ENCODE peak calls at places on chromosomes 1 and 21, in five cellular contexts. C is SHP77, V is nephron progenitor cell, F is LoVo, X is EH. K is an unnamed sample.

GRCh38 chr1:84525738-84526137 is 19.4 kb upstream of the GNG5 start:
- DNase-seq in V (no peak), X (no peak), C (no peak), F (no peak), K (no peak)

GRCh38 chr1:145960468-145961108 is 2.8 kb upstream of the LIX1L start:
- DNase-seq in F (no peak), X (peak), C (peak), V (peak), K (peak)

GRCh38 chr1:153677718-153678518 is 570 bp upstream of the NPR1 start:
- DNase-seq in X (peak), F (peak), V (peak), C (peak), K (no peak)

GRCh38 chr1:23585321-23586022 is 26.2 kb upstream of the ID3 start:
- DNase-seq in F (peak), C (no peak), X (peak), V (no peak), K (peak)

GRCh38 chr1:63704443-63704842 is 69.4 kb upstream of the ROR1 start:
- DNase-seq in V (no peak), F (no peak), X (no peak), C (no peak), K (peak)

GRCh38 chr1:202130275-202130646 is 7.5 kb downstream of the GPR37L1 start:
- DNase-seq in C (no peak), X (no peak), F (no peak), V (no peak), K (no peak)

GRCh38 chr1:204171751-204172178 is 5.6 kb upstream of the REN start:
- DNase-seq in C (no peak), V (no peak), X (peak), F (peak), K (peak)

GRCh38 chr1:220791959-220792358 is 5.2 kb downstream of the MTARC1 start:
- DNase-seq in C (no peak), V (no peak), X (no peak), F (no peak), K (no peak)

GRCh38 chr1:236467327-236467641 is 56.5 kb upstream of the LGALS8 start:
- DNase-seq in F (no peak), C (no peak), V (no peak), X (no peak), K (no peak)

GRCh38 chr1:156115514-156116374 is 1.2 kb downstream of the LMNA start:
- DNase-seq in X (peak), V (peak), F (peak), C (peak), K (peak)

GRCh38 chr1:170545476-170545875 is 13.5 kb downstream of the GORAB start:
- DNase-seq in X (peak), V (no peak), C (no peak), F (no peak), K (no peak)

GRCh38 chr1:111754964-111755320 is 759 bp upstream of the DDX20 start:
- DNase-seq in V (peak), C (no peak), F (no peak), X (peak), K (peak)

GRCh38 chr1:7468248-7468647 is 302.8 kb upstream of the VAMP3 start:
- DNase-seq in X (peak), F (no peak), V (no peak), C (no peak), K (no peak)

GRCh38 chr1:197614916-197615692 is 160.2 kb downstream of the DENND1B start:
- DNase-seq in V (peak), C (peak), X (peak), F (peak), K (no peak)

GRCh38 chr1:68213843-68214242 is 18.5 kb downstream of the WLS start:
- DNase-seq in F (peak), V (no peak), C (no peak), X (peak), K (no peak)

GRCh38 chr1:2476066-2476999 is at the start of gene PLCH2:
- DNase-seq in F (no peak), V (no peak), X (no peak), C (no peak), K (no peak)

GRCh38 chr1:113205980-113206766 is 133.2 kb downstream of the LRIG2 start:
- DNase-seq in V (no peak), X (no peak), F (no peak), C (no peak), K (peak)

GRCh38 chr1:44827197-44828002 is 15.7 kb downstream of the PTCH2 start:
- DNase-seq in C (no peak), V (no peak), F (no peak), X (no peak), K (no peak)

GRCh38 chr21:29626787-29627470 is 312.9 kb downstream of the GRIK1 start:
- DNase-seq in F (no peak), X (peak), C (no peak), V (no peak), K (no peak)

GRCh38 chr1:200838676-200839445 is 33.9 kb upstream of the GPR25 start:
- DNase-seq in F (no peak), V (no peak), X (peak), C (no peak), K (no peak)

GRCh38 chr1:244301595-244302130 is 150.0 kb downstream of the ADSS2 start:
- DNase-seq in C (no peak), V (no peak), F (no peak), X (no peak), K (no peak)

GRCh38 chr1:165936542-165936941 is 109.1 kb downstream of the UCK2 start:
- DNase-seq in X (no peak), V (no peak), C (no peak), F (no peak), K (no peak)

GRCh38 chr1:158248122-158248521 is 6.1 kb upstream of the CD1A start:
- DNase-seq in V (no peak), C (no peak), F (no peak), X (no peak), K (no peak)

GRCh38 chr1:22074803-22075202 is 22.3 kb downstream of the CDC42 start:
- DNase-seq in C (no peak), X (no peak), F (no peak), V (no peak), K (no peak)

GRCh38 chr1:93516164-93516563 is 68.2 kb downstream of the FNBP1L start:
- DNase-seq in V (no peak), C (no peak), F (peak), X (no peak), K (peak)